ENCODE peak calls at places on chromosomes 6 and 20, in six cellular contexts. V is CD4-positive, alpha-beta memory T cell; D is A673; J is heart left ventricle; U is GM23338; W is upper lobe of left lung. R is an unnamed sample.

GRCh38 chr20:51345601-51346101 is 196.9 kb downstream of the NFATC2 start:
- DNase-seq in U (no peak), J (no peak), W (no peak), D (no peak), V (no peak), R (no peak)

GRCh38 chr6:144217264-144217663 is 66.9 kb downstream of the STX11 start:
- DNase-seq in U (no peak), V (no peak), W (no peak), D (no peak), J (no peak), R (no peak)

GRCh38 chr6:163193326-163193725 is 221.2 kb upstream of the QKI start:
- DNase-seq in J (no peak), V (no peak), U (no peak), W (no peak), D (no peak), R (no peak)

GRCh38 chr6:18415671-18416340 is 28.7 kb downstream of the RNF144B start:
- DNase-seq in V (no peak), D (no peak), W (no peak), J (no peak), U (no peak), R (peak; percentile 60)

GRCh38 chr6:75893058-75893775 is 144.2 kb downstream of the MYO6 start:
- DNase-seq in D (peak; percentile 85), J (no peak), W (no peak), U (peak; percentile 87), V (peak; percentile 18), R (no peak)

GRCh38 chr6:63802606-63803206 is 167.1 kb downstream of the PHF3 start:
- DNase-seq in D (peak; percentile 49), W (no peak), V (no peak), U (peak; percentile 16), J (no peak), R (no peak)

GRCh38 chr20:528923-529594 is 14.5 kb downstream of the CSNK2A1 start:
- DNase-seq in U (no peak), D (no peak), J (no peak), V (no peak), W (no peak), R (peak; percentile 14)

GRCh38 chr6:33252758-33253157 is 18.9 kb downstream of the VPS52 start:
- DNase-seq in V (no peak), J (no peak), U (no peak), D (no peak), W (no peak), R (no peak)

GRCh38 chr6:29925341-29926080 is 16.8 kb upstream of the HLA-A start:
- DNase-seq in U (no peak), J (no peak), V (no peak), D (no peak), W (no peak), R (no peak)

GRCh38 chr6:29926795-29927427 is 15.4 kb upstream of the HLA-A start:
- DNase-seq in U (peak; percentile 86), J (peak; percentile 76), D (peak; percentile 76), W (no peak), V (peak; percentile 75), R (no peak)

GRCh38 chr6:29924731-29925130 is 17.6 kb upstream of the HLA-A start:
- DNase-seq in V (no peak), D (no peak), W (no peak), U (no peak), J (no peak), R (no peak)

GRCh38 chr6:29926081-29926794 is 16.1 kb upstream of the HLA-A start:
- DNase-seq in U (peak; percentile 64), J (no peak), D (no peak), V (peak; percentile 6), W (no peak), R (peak; percentile 21)

GRCh38 chr6:29927841-29928388 is 14.4 kb upstream of the HLA-A start:
- DNase-seq in J (no peak), V (no peak), W (no peak), U (no peak), D (no peak), R (no peak)
- H3K27ac ChIP-seq in J (no peak overlapping the region), V (peak overlapping the region; percentile 99), W (no peak overlapping the region), U (no peak overlapping the region), D (no peak overlapping the region), R (no peak overlapping the region)

GRCh38 chr6:118097576-118097975 is 190.5 kb downstream of the SLC35F1 start:
- DNase-seq in U (no peak), W (no peak), J (no peak), D (no peak), V (no peak), R (no peak)

GRCh38 chr6:118102401-118102800 is 195.3 kb downstream of the SLC35F1 start:
- DNase-seq in W (no peak), J (no peak), D (no peak), U (no peak), V (no peak), R (no peak)

GRCh38 chr6:118100763-118101162 is 193.7 kb downstream of the SLC35F1 start:
- DNase-seq in J (no peak), V (no peak), D (no peak), W (no peak), U (peak; percentile 20), R (no peak)

GRCh38 chr6:118103381-118104105 is 196.5 kb downstream of the SLC35F1 start:
- DNase-seq in D (no peak), U (no peak), W (no peak), J (no peak), V (no peak), R (no peak)
- H3K4me1 ChIP-seq in D (peaks cover 7% of the 10 kb centered on the region), U (peaks cover 4% of the 10 kb centered on the region), W (no peaks in the 10 kb centered on the region), J (no peaks in the 10 kb centered on the region), V (no peaks in the 10 kb centered on the region), R (no peaks in the 10 kb centered on the region)

DNA sequence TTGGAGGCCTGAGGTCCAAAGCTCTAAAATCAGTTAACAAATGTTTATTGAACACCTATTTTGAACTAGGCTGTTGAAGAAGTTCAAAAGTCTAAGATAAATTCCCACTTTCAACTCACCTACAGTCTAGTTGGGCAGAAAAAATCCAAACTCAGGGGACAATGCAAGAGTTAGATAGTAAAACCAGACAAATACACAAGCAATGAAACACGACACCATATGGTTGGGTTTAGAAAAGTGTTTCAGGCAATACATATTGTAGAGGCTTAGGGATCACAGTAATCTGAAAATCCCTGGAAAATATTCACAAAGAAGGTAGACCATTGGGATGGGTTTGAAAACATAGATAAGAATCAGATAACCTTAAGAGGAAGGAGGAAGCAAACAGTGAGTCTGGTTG is 1.3 kb upstream of the CARMIL1 start:
- DNase-seq in J (no peak), W (no peak), U (no peak), D (no peak), V (no peak), R (no peak)
- H3K27ac ChIP-seq in J (no peak overlapping the region), W (peak overlapping the region; percentile 78), U (no peak overlapping the region), D (no peak overlapping the region), V (no peak overlapping the region), R (no peak overlapping the region)

DNA sequence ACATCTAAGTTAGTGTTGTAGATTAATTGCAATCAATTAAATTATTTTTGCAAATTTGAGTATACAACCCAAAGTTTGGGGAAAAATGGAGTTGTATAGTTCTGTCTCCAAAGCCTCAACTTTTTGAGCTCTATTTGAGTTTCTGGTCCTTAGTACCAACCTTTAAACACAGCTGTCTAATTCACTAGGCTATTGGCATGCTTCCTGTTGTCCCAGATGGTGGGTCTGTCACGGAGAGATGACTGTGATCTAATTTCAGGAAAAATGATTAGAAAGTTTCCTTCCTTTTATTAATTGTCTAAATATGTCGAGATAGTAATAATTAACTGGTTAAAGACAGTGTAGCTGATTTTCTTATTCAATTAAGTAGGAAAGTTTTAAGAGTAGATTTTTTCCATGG is 109.6 kb downstream of the SCAF8 start:
- DNase-seq in J (no peak), U (no peak), D (peak; percentile 68), W (no peak), V (no peak), R (no peak)
- H3K4me1 ChIP-seq in J (peaks cover 10% of the 10 kb centered on the region), U (peaks cover 22% of the 10 kb centered on the region), D (peaks cover 31% of the 10 kb centered on the region), W (peaks cover 4% of the 10 kb centered on the region), V (no peaks in the 10 kb centered on the region), R (peaks cover 10% of the 10 kb centered on the region)

GRCh38 chr6:30763618-30764489 is 19.5 kb upstream of the IER3 start:
- DNase-seq in W (no peak), J (no peak), V (no peak), U (no peak), D (peak; percentile 60), R (no peak)
- H3K27ac ChIP-seq in W (no peak overlapping the region), J (peak overlapping the region; percentile 84), V (no peak overlapping the region), U (peak overlapping the region; percentile 93), D (peak overlapping the region; percentile 52), R (no peak overlapping the region)

GRCh38 chr20:37864275-37864674 is 38.7 kb upstream of the VSTM2L start:
- DNase-seq in D (peak; percentile 75), W (no peak), U (no peak), J (no peak), V (no peak), R (no peak)
- H3K4me1 ChIP-seq in D (peaks cover 35% of the 10 kb centered on the region), W (no peaks in the 10 kb centered on the region), U (peaks cover 7% of the 10 kb centered on the region), J (no peaks in the 10 kb centered on the region), V (no peaks in the 10 kb centered on the region), R (no peaks in the 10 kb centered on the region)

GRCh38 chr20:33672426-33673114 is 1.7 kb downstream of the NECAB3 start:
- DNase-seq in V (no peak), D (peak; percentile 89), W (no peak), J (peak; percentile 27), U (no peak), R (no peak)

GRCh38 chr20:33673115-33673410 is 1.2 kb downstream of the NECAB3 start:
- DNase-seq in D (no peak), W (no peak), V (no peak), J (no peak), U (no peak), R (no peak)

GRCh38 chr20:33674294-33675126 is at the start of gene NECAB3:
- DNase-seq in W (peak; percentile 91), V (peak; percentile 61), J (peak; percentile 86), U (peak; percentile 84), D (peak; percentile 83), R (peak; percentile 85)

GRCh38 chr20:33675127-33675954 is 1.1 kb upstream of the NECAB3 start:
- DNase-seq in V (no peak), J (no peak), D (no peak), U (no peak), W (no peak), R (peak; percentile 18)

GRCh38 chr20:33673411-33674293 is 576 bp downstream of the NECAB3 start:
- DNase-seq in J (no peak), W (no peak), D (no peak), V (no peak), U (no peak), R (no peak)
- H3K27ac ChIP-seq in J (peak overlapping the region; percentile 88), W (peak overlapping the region; percentile 86), D (peak overlapping the region; percentile 88), V (peak overlapping the region; percentile 43), U (no peak overlapping the region), R (peak overlapping the region; percentile 94)

GRCh38 chr6:46996860-46997641 is 45.1 kb downstream of the ADGRF1 start:
- DNase-seq in U (no peak), W (no peak), J (no peak), V (no peak), D (no peak), R (no peak)
- H3K4me1 ChIP-seq in U (no peaks in the 10 kb centered on the region), W (no peaks in the 10 kb centered on the region), J (no peaks in the 10 kb centered on the region), V (no peaks in the 10 kb centered on the region), D (no peaks in the 10 kb centered on the region), R (no peaks in the 10 kb centered on the region)

GRCh38 chr6:34671801-34672656 is 24.5 kb downstream of the ILRUN start:
- DNase-seq in J (peak; percentile 48), V (peak; percentile 78), W (peak; percentile 63), U (no peak), D (peak; percentile 54), R (no peak)
- H3K27ac ChIP-seq in J (peak overlapping the region; percentile 30), V (peak overlapping the region; percentile 79), W (peak overlapping the region; percentile 78), U (peak overlapping the region; percentile 48), D (peak overlapping the region; percentile 81), R (peak overlapping the region; percentile 51)

R was measured in gastrocnemius medialis.